ENCODE peak calls at places on chromosome 1, in four cellular contexts. V, Y, M and X are unnamed samples.

GRCh38 chr1:193707271-193708015 is 521.0 kb upstream of the B3GALT2 start:
- DNase-seq in Y (no peak), M (no peak), V (no peak), X (no peak)

GRCh38 chr1:101060992-101061391 is 35.4 kb upstream of the DPH5 start:
- DNase-seq in Y (no peak), V (no peak), M (no peak), X (no peak)

GRCh38 chr1:177862916-177863315 is 106.9 kb downstream of the SEC16B start:
- DNase-seq in M (no peak), V (no peak), Y (no peak), X (no peak)

GRCh38 chr1:61358770-61359455 is 276.6 kb downstream of the NFIA start:
- DNase-seq in Y (no peak), V (no peak), M (no peak), X (no peak)

GRCh38 chr1:7975212-7975865 is 13.8 kb downstream of the PARK7 start:
- DNase-seq in Y (peak; percentile 91), V (peak; percentile 87), M (peak; percentile 21), X (peak; percentile 92)

GRCh38 chr1:183989078-183989577 is 48.4 kb downstream of the COLGALT2 start:
- DNase-seq in V (peak; percentile 85), M (no peak), Y (peak; percentile 31), X (no peak)

GRCh38 chr1:21651214-21652042 is 17.7 kb downstream of the RAP1GAP start:
- DNase-seq in Y (peak; percentile 67), V (peak; percentile 46), M (peak; percentile 34), X (peak; percentile 98)

GRCh38 chr1:224157316-224157715 is 25.7 kb upstream of the DEGS1 start:
- DNase-seq in M (no peak), Y (peak; percentile 18), V (no peak), X (no peak)